ENCODE peak calls at places on chromosomes 11 and 22, in eight cellular contexts. K is neuronal stem cell, C is body of pancreas, E is psoas muscle, W is PC-3, Y is dorsolateral prefrontal cortex, P is breast epithelium, D is spleen. U is an unnamed sample.

GRCh38 chr22:28171135-28171534 is 252.1 kb upstream of the PITPNB start:
- DNase-seq in Y (no peak), D (no peak), C (no peak), E (no peak), P (no peak), K (no peak), W (no peak), U (no peak)

GRCh38 chr22:40714514-40714966 is 35.3 kb downstream of the MCHR1 start:
- DNase-seq in W (peak; percentile 60), E (peak; percentile 11), C (no peak), P (peak; percentile 41), K (peak; percentile 91), Y (no peak), D (no peak), U (peak; percentile 47)

GRCh38 chr22:38415046-38415445 is 40.0 kb downstream of the KCNJ4 start:
- DNase-seq in P (no peak), K (no peak), D (peak; percentile 38), W (no peak), C (no peak), E (peak; percentile 26), Y (no peak), U (no peak)

GRCh38 chr11:94241896-94242295 is 62.5 kb upstream of the IZUMO1R start:
- DNase-seq in E (no peak), D (no peak), Y (no peak), C (no peak), K (no peak), P (no peak), W (no peak), U (no peak)

GRCh38 chr11:67045314-67045713 is 11.3 kb upstream of the RHOD start:
- DNase-seq in E (peak; percentile 82), K (no peak), Y (no peak), W (peak; percentile 90), P (no peak), D (no peak), C (no peak), U (no peak)

GRCh38 chr11:111406091-111406490 is 27.0 kb upstream of the POU2AF1 start:
- DNase-seq in K (no peak), E (no peak), P (no peak), D (no peak), W (no peak), Y (no peak), C (no peak), U (no peak)

GRCh38 chr22:35708917-35709316 is 8.8 kb upstream of the APOL5 start:
- DNase-seq in C (no peak), W (no peak), Y (no peak), E (no peak), D (no peak), K (no peak), P (no peak), U (no peak)

GRCh38 chr11:112734207-112734606 is 227.0 kb upstream of the NCAM1 start:
- DNase-seq in Y (no peak), D (no peak), C (no peak), K (peak; percentile 47), P (no peak), W (peak; percentile 22), E (no peak), U (no peak)

GRCh38 chr22:38824587-38824986 is 19.2 kb downstream of the NPTXR start:
- DNase-seq in K (peak; percentile 87), E (no peak), P (no peak), Y (no peak), D (no peak), C (peak; percentile 52), W (peak; percentile 67), U (no peak)

GRCh38 chr11:102850973-102851745 is 7.8 kb upstream of the MMP3 start:
- DNase-seq in Y (no peak), P (no peak), E (no peak), W (peak; percentile 94), K (no peak), C (no peak), D (no peak), U (no peak)

GRCh38 chr22:48517039-48518030 is 1310.3 kb downstream of the BRD1 start:
- DNase-seq in E (no peak), K (no peak), Y (peak; percentile 72), P (peak; percentile 37), C (peak; percentile 49), W (no peak), D (no peak), U (peak; percentile 45)

GRCh38 chr22:50683994-50684371 is 11.4 kb downstream of the SHANK3 start:
- DNase-seq in W (no peak), P (no peak), E (no peak), Y (no peak), K (no peak), C (no peak), D (peak; percentile 72), U (no peak)

GRCh38 chr11:117868815-117869642 is 7.4 kb downstream of the FXYD6 start:
- DNase-seq in W (no peak), P (no peak), D (no peak), C (no peak), K (no peak), E (no peak), Y (no peak), U (no peak)

GRCh38 chr22:38792833-38793232 is 1.1 kb downstream of the DNAL4 start:
- DNase-seq in K (no peak), C (no peak), Y (no peak), E (no peak), P (no peak), D (no peak), W (peak; percentile 53), U (no peak)

GRCh38 chr22:43467171-43467570 is 55.4 kb downstream of the MPPED1 start:
- DNase-seq in C (no peak), W (no peak), D (peak; percentile 54), K (no peak), Y (no peak), E (no peak), P (no peak), U (no peak)

GRCh38 chr11:119120639-119121007 is 757 bp upstream of the HINFP start:
- DNase-seq in Y (no peak), C (no peak), P (no peak), W (peak; percentile 46), K (peak; percentile 24), E (no peak), D (no peak), U (peak; percentile 52)

DNA sequence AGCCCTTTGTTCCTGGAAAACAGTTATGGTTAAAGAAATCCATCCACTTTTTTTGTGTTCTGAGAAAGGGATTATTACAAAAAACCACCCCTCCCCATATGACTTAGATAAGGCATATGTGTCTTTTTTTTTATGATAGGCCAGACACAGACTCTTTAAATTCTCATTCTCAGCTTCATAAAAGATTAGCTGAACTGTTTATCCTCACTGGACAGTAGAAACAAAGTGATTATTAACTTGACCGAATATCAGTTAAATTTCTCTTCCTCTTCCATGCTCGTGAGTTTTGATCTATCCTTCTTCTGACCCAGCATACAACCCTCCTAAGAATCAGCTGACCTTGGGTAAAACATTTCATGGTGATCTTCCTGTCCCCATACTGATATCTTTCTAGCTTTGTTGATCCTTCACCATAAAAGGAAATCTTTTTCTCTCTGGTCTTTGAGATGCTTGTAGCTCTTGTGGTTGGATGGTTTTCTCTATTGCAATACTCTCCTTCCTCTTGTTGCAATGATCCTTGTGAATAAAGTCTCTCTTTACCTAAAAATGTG is 26.2 kb downstream of the OR2AG2 start:
- DNase-seq in Y (no peak), C (no peak), K (no peak), P (no peak), D (no peak), W (no peak), E (no peak), U (no peak)
- H3K27ac ChIP-seq in Y (no peak overlapping the region), C (no peak overlapping the region), K (no peak overlapping the region), P (no peak overlapping the region), D (peak overlapping the region; percentile 91), W (no peak overlapping the region), E (peak overlapping the region; percentile 70), U (no peak overlapping the region)

GRCh38 chr11:68844801-68845200 is 3.1 kb upstream of the CPT1A start:
- DNase-seq in K (no peak), W (no peak), C (no peak), P (no peak), Y (no peak), E (no peak), D (no peak), U (no peak)
- H3K27me3 ChIP-seq in K (peaks cover 79% of the 10 kb centered on the region), W (no peaks in the 10 kb centered on the region), C (no peaks in the 10 kb centered on the region), P (no peaks in the 10 kb centered on the region), Y (peaks cover 2% of the 10 kb centered on the region), E (no peaks in the 10 kb centered on the region), D (no peaks in the 10 kb centered on the region), U (no peaks in the 10 kb centered on the region)

GRCh38 chr11:44766972-44767278 is 40.2 kb downstream of the TSPAN18 start:
- DNase-seq in E (no peak), K (no peak), P (no peak), C (no peak), D (no peak), W (no peak), Y (no peak), U (no peak)

GRCh38 chr11:44765026-44765595 is 38.3 kb downstream of the TSPAN18 start:
- DNase-seq in E (no peak), K (no peak), P (no peak), C (no peak), D (no peak), Y (no peak), W (no peak), U (no peak)

GRCh38 chr11:44766112-44766971 is 39.6 kb downstream of the TSPAN18 start:
- DNase-seq in E (no peak), W (no peak), C (peak; percentile 72), P (no peak), D (no peak), K (no peak), Y (no peak), U (peak; percentile 93)

GRCh38 chr11:44765676-44766075 is 38.9 kb downstream of the TSPAN18 start:
- DNase-seq in K (no peak), Y (no peak), E (no peak), C (no peak), W (no peak), P (no peak), D (no peak), U (no peak)

GRCh38 chr11:44767421-44767820 is 40.7 kb downstream of the TSPAN18 start:
- DNase-seq in C (no peak), D (no peak), Y (no peak), E (no peak), K (no peak), W (no peak), P (no peak), U (no peak)
- H3K27ac ChIP-seq in C (no peak overlapping the region), D (no peak overlapping the region), Y (no peak overlapping the region), E (no peak overlapping the region), K (no peak overlapping the region), W (no peak overlapping the region), P (no peak overlapping the region), U (peak overlapping the region; percentile 76)

GRCh38 chr22:27148025-27148424 is 490.6 kb downstream of the MIAT start:
- DNase-seq in P (no peak), D (no peak), W (no peak), K (no peak), E (no peak), Y (no peak), C (no peak), U (no peak)

GRCh38 chr22:27148886-27149470 is 491.6 kb downstream of the MIAT start:
- DNase-seq in C (no peak), K (no peak), E (no peak), P (no peak), Y (no peak), D (no peak), W (no peak), U (no peak)

GRCh38 chr22:27146871-27147591 is 489.6 kb downstream of the MIAT start:
- DNase-seq in Y (no peak), D (no peak), E (no peak), C (no peak), K (no peak), W (no peak), P (no peak), U (no peak)

GRCh38 chr22:27139935-27140493 is 482.6 kb downstream of the MIAT start:
- DNase-seq in E (no peak), D (no peak), K (no peak), Y (no peak), P (no peak), W (no peak), C (no peak), U (no peak)

GRCh38 chr22:27144345-27144744 is 487.0 kb downstream of the MIAT start:
- DNase-seq in Y (no peak), W (no peak), P (no peak), K (no peak), C (no peak), E (no peak), D (no peak), U (no peak)
- H3K27me3 ChIP-seq in Y (no peaks in the 10 kb centered on the region), W (peaks cover 5% of the 10 kb centered on the region), P (no peaks in the 10 kb centered on the region), K (peaks cover 5% of the 10 kb centered on the region), C (no peaks in the 10 kb centered on the region), E (peaks cover 69% of the 10 kb centered on the region), D (no peaks in the 10 kb centered on the region), U (no peaks in the 10 kb centered on the region)

U was measured in WERI-Rb-1.